ENCODE peak calls at places on chromosomes 7 and 10, in seven cellular contexts. G is fibroblast of mammary gland; U is posterior cingulate gyrus; S is CD4-positive, alpha-beta memory T cell; I is naive thymus-derived CD8-positive, alpha-beta T cell; Q is activated T-cell treated with anti-CD3 and anti-CD28 coated beads for 24 hours; J is NCI-H1417. C is an unnamed sample.

GRCh38 chr7:36132025-36132424 is 21.0 kb upstream of the EEPD1 start:
- DNase-seq in G (no peak), U (no peak), S (no peak), I (no peak), Q (no peak), J (peak), C (no peak)

GRCh38 chr7:148901178-148901577 is 17.1 kb upstream of the EZH2 start:
- DNase-seq in G (no peak), U (no peak), S (no peak), I (no peak), Q (no peak), J (no peak), C (no peak)

GRCh38 chr10:73991846-73992245 is 6.1 kb upstream of the VCL start:
- DNase-seq in G (no peak), U (no peak), S (peak), I (peak), Q (peak), J (no peak), C (no peak)

GRCh38 chr7:78047800-78048199 is 249.2 kb downstream of the PHTF2 start:
- DNase-seq in G (no peak), U (no peak), S (no peak), I (no peak), Q (no peak), J (no peak), C (no peak)

GRCh38 chr10:79434816-79435215 is 10.6 kb downstream of the ZCCHC24 start:
- DNase-seq in G (peak), U (peak), S (no peak), I (no peak), Q (no peak), J (no peak), C (no peak)

GRCh38 chr7:47827321-47827720 is 120.9 kb downstream of the PKD1L1 start:
- DNase-seq in G (no peak), U (peak), S (no peak), I (no peak), Q (no peak), J (no peak), C (no peak)

GRCh38 chr10:107749235-107749634 is 584.7 kb upstream of the SORCS1 start:
- DNase-seq in G (no peak), U (no peak), S (no peak), I (no peak), Q (no peak), J (no peak), C (no peak)

GRCh38 chr7:99928994-99929729 is at the start of gene GJC3:
- DNase-seq in G (peak), U (no peak), S (peak), I (peak), Q (peak), J (peak), C (peak)

GRCh38 chr10:50594012-50594411 is 29.7 kb downstream of the SGMS1 start:
- DNase-seq in G (peak), U (no peak), S (no peak), I (no peak), Q (no peak), J (peak), C (peak)

GRCh38 chr10:34181545-34182300 is 633.4 kb downstream of the PARD3 start:
- DNase-seq in G (peak), U (no peak), S (no peak), I (no peak), Q (no peak), J (no peak), C (no peak)

GRCh38 chr7:17462059-17462695 is 163.7 kb downstream of the AHR start:
- DNase-seq in G (no peak), U (no peak), S (no peak), I (no peak), Q (no peak), J (no peak), C (no peak)

GRCh38 chr7:43538404-43538771 is 44.5 kb upstream of the STK17A start:
- DNase-seq in G (no peak), U (no peak), S (no peak), I (no peak), Q (no peak), J (no peak), C (no peak)

GRCh38 chr7:105673367-105674188 is 92.3 kb upstream of the EFCAB10 start:
- DNase-seq in G (no peak), U (no peak), S (no peak), I (no peak), Q (no peak), J (peak), C (peak)

GRCh38 chr10:107264742-107265141 is 100.2 kb upstream of the SORCS1 start:
- DNase-seq in G (no peak), U (no peak), S (no peak), I (no peak), Q (no peak), J (no peak), C (no peak)

GRCh38 chr10:80429521-80429966 is 21.2 kb downstream of the PRXL2A start:
- DNase-seq in G (peak), U (no peak), S (no peak), I (no peak), Q (no peak), J (no peak), C (no peak)

GRCh38 chr7:146366938-146367337 is 250.3 kb downstream of the CNTNAP2 start:
- DNase-seq in G (peak), U (no peak), S (no peak), I (no peak), Q (no peak), J (no peak), C (no peak)

GRCh38 chr10:113732966-113733365 is 18.5 kb upstream of the PLEKHS1 start:
- DNase-seq in G (peak), U (no peak), S (no peak), I (no peak), Q (no peak), J (no peak), C (no peak)

GRCh38 chr10:26022831-26023230 is 88.8 kb downstream of the MYO3A start:
- DNase-seq in G (no peak), U (no peak), S (no peak), I (no peak), Q (no peak), J (no peak), C (no peak)

GRCh38 chr7:17951745-17952254 is 11.5 kb upstream of the SNX13 start:
- DNase-seq in G (no peak), U (no peak), S (no peak), I (no peak), Q (no peak), J (no peak), C (no peak)

GRCh38 chr10:62430881-62431280 is 56.7 kb downstream of the ZNF365 start:
- DNase-seq in G (no peak), U (no peak), S (no peak), I (no peak), Q (no peak), J (peak), C (no peak)

C was measured in NCI-H345.